ENCODE peak calls at places on chromosomes 12 and 14, in five cellular contexts. K is GM06990, S is fibroblast of lung, L is tibial nerve, A is Peyer's patch. W is an unnamed sample.

GRCh38 chr14:50148799-50149198 is 32.4 kb upstream of the VCPKMT start:
- DNase-seq in K (no peak), S (no peak), L (no peak), A (no peak), W (no peak)

GRCh38 chr14:45091696-45092095 is 7.8 kb downstream of the PRPF39 start:
- DNase-seq in K (no peak), S (peak; percentile 58), L (no peak), A (no peak), W (no peak)

GRCh38 chr14:64746298-64747250 is 42.4 kb downstream of the PLEKHG3 start:
- DNase-seq in K (no peak), S (peak; percentile 37), L (no peak), A (no peak), W (no peak)

GRCh38 chr14:36281309-36281708 is 39.1 kb downstream of the MBIP start:
- DNase-seq in K (no peak), S (no peak), L (no peak), A (no peak), W (no peak)

GRCh38 chr12:96434107-96434506 is 33.9 kb upstream of the CDK17 start:
- DNase-seq in K (peak; percentile 24), S (peak; percentile 99), L (no peak), A (no peak), W (peak; percentile 38)

GRCh38 chr12:124289634-124290600 is 5.0 kb upstream of the RFLNA start:
- DNase-seq in K (no peak), S (peak; percentile 64), L (no peak), A (no peak), W (no peak)

GRCh38 chr14:50344831-50345563 is 32.9 kb downstream of the DMAC2L start:
- DNase-seq in K (no peak), S (no peak), L (no peak), A (no peak), W (no peak)

GRCh38 chr12:29228474-29229157 is 79.5 kb downstream of the FAR2 start:
- DNase-seq in K (no peak), S (no peak), L (no peak), A (no peak), W (no peak)

GRCh38 chr12:115468087-115468510 is 784.1 kb upstream of the TBX3 start:
- DNase-seq in K (no peak), S (peak; percentile 33), L (no peak), A (peak; percentile 88), W (no peak)

GRCh38 chr14:50717826-50718225 is 49.7 kb upstream of the SAV1 start:
- DNase-seq in K (no peak), S (no peak), L (no peak), A (no peak), W (no peak)

GRCh38 chr12:132156145-132156709 is 12.0 kb downstream of the NOC4L start:
- DNase-seq in K (no peak), S (no peak), L (no peak), A (no peak), W (no peak)

GRCh38 chr12:109358154-109358869 is 10.6 kb downstream of the MYO1H start:
- DNase-seq in K (peak; percentile 17), S (no peak), L (no peak), A (no peak), W (no peak)

GRCh38 chr12:97142737-97143450 is 235.8 kb downstream of the NEDD1 start:
- DNase-seq in K (no peak), S (peak; percentile 23), L (no peak), A (no peak), W (no peak)

GRCh38 chr12:132398386-132398991 is 69.1 kb upstream of the GALNT9 start:
- DNase-seq in K (no peak), S (no peak), L (no peak), A (no peak), W (no peak)

GRCh38 chr12:118979763-118980406 is 1.5 kb upstream of the SRRM4 start:
- DNase-seq in K (no peak), S (peak; percentile 17), L (no peak), A (no peak), W (no peak)

GRCh38 chr12:15963271-15963670 is 52.1 kb downstream of the DERA start:
- DNase-seq in K (no peak), S (peak; percentile 78), L (no peak), A (no peak), W (no peak)

GRCh38 chr12:6716874-6717437 is 6.9 kb upstream of the COPS7A start:
- DNase-seq in K (no peak), S (no peak), L (no peak), A (no peak), W (no peak)

GRCh38 chr12:106498056-106498455 is 84.7 kb upstream of the RFX4 start:
- DNase-seq in K (no peak), S (peak; percentile 29), L (no peak), A (no peak), W (no peak)

GRCh38 chr14:74048291-74048690 is 29.1 kb downstream of the BBOF1 start:
- DNase-seq in K (no peak), S (peak; percentile 36), L (no peak), A (no peak), W (no peak)

GRCh38 chr14:104724407-104724980 is 465 bp downstream of the ADSS1 start:
- DNase-seq in K (no peak), S (no peak), L (no peak), A (peak; percentile 68), W (no peak)

GRCh38 chr14:42214981-42215491 is 608.4 kb downstream of the LRFN5 start:
- DNase-seq in K (no peak), S (peak; percentile 83), L (no peak), A (no peak), W (no peak)

GRCh38 chr14:24818054-24818822 is 184.2 kb upstream of the GZMB start:
- DNase-seq in K (no peak), S (peak; percentile 68), L (no peak), A (peak; percentile 60), W (no peak)

GRCh38 chr14:50397461-50398196 is 948 bp upstream of the CDKL1 start:
- DNase-seq in K (peak; percentile 7), S (no peak), L (no peak), A (no peak), W (no peak)

GRCh38 chr14:75191100-75191499 is 14.7 kb upstream of the TMED10 start:
- DNase-seq in K (no peak), S (no peak), L (no peak), A (no peak), W (no peak)

GRCh38 chr12:100651108-100651507 is 77.6 kb downstream of the GAS2L3 start:
- DNase-seq in K (no peak), S (no peak), L (no peak), A (no peak), W (no peak)

GRCh38 chr12:132602578-132603239 is 7.7 kb downstream of the LRCOL1 start:
- DNase-seq in K (no peak), S (no peak), L (no peak), A (no peak), W (no peak)

GRCh38 chr12:57066245-57066644 is 12.3 kb downstream of the NEMP1 start:
- DNase-seq in K (no peak), S (no peak), L (no peak), A (no peak), W (no peak)

GRCh38 chr12:40104461-40105264 is 1.2 kb downstream of the SLC2A13 start:
- DNase-seq in K (no peak), S (peak; percentile 3), L (no peak), A (no peak), W (no peak)

GRCh38 chr12:57837779-57838562 is 8.6 kb downstream of the CTDSP2 start:
- DNase-seq in K (peak; percentile 37), S (peak; percentile 79), L (no peak), A (no peak), W (no peak)

GRCh38 chr12:66438601-66439000 is 136.3 kb downstream of the HELB start:
- DNase-seq in K (no peak), S (peak; percentile 47), L (no peak), A (no peak), W (no peak)

GRCh38 chr12:106114084-106115068 is 24.4 kb downstream of the NUAK1 start:
- DNase-seq in K (no peak), S (no peak), L (no peak), A (no peak), W (no peak)

GRCh38 chr12:42213954-42214426 is 24.1 kb downstream of the YAF2 start:
- DNase-seq in K (no peak), S (peak; percentile 75), L (no peak), A (no peak), W (no peak)

DNA sequence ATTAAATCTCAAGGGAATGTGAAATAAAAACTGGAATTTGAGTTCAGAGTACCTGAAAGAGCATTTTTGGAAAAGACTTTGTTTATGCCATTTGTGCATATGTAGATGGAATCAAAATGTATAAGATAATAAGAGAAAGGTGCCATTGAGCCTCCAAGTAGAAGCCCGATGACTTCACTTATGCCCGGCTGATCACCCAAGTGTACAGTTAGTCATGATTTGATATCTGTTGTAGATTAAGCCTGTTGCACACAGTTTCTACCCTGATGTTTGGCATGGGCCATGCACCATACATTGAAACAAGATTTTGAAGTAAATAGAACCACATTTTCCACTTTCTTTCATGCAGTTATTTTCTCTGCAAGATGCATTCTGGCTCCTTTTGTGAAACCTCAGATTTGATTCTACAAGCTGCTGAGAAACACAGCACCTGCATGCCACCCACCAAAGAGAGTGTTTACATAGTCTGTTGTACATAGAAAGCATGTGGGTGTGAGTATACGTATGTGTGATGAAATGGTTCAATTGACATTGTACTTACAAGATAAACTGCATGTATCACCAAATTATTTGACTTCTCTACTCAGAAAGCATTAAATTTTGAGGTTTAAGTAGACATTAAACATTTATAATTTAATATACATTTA is 772.5 kb downstream of the DIO2 start:
- DNase-seq in K (no peak), S (no peak), L (no peak), A (no peak), W (no peak)
- H3K27me3 ChIP-seq in K (no peaks in the 10 kb centered on the region), S (no peaks in the 10 kb centered on the region), L (no peaks in the 10 kb centered on the region), A (no peaks in the 10 kb centered on the region), W (no peaks in the 10 kb centered on the region)

DNA sequence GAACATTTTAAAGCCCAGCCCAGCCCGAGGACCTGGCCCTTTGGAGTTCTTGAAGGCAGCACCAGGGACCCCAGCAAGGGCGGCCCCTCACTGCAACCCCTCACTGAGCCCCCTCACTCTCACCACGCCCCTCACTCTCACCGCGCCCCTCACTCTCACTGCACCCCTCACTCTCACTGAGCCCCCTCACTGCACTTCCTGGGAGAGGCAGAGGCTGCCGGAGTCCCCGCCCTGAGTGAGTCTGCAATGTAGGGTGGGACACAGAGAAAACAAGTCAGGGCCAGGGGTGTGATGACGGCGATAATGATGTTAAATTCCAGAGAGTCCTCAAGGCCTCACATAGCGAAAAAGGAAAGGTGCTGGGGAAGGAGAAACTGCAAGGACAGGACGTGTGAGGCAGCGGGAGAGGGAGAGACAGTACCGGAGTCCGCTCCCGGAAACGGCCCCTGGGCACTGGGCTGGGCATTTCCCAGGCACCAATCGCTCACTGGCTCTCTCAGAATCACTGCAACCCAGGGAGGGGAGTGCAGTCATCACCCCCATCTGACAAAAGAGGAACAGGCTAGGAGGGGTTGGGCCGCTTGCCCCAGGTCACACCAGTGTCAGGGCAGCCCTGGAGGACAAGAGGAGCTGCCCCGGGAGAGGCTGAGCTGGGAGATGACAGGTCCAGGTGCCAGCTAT is 24.9 kb downstream of the CCDC88C start:
- DNase-seq in K (no peak), S (no peak), L (no peak), A (no peak), W (no peak)
- H3K27me3 ChIP-seq in K (no peaks in the 10 kb centered on the region), S (no peaks in the 10 kb centered on the region), L (no peaks in the 10 kb centered on the region), A (no peaks in the 10 kb centered on the region), W (no peaks in the 10 kb centered on the region)

GRCh38 chr12:14211829-14212455 is 153.5 kb upstream of the ATF7IP start:
- DNase-seq in K (no peak), S (peak; percentile 34), L (no peak), A (no peak), W (no peak)
- H3K27me3 ChIP-seq in K (no peaks in the 10 kb centered on the region), S (no peaks in the 10 kb centered on the region), L (no peaks in the 10 kb centered on the region), A (no peaks in the 10 kb centered on the region), W (no peaks in the 10 kb centered on the region)

GRCh38 chr14:52729585-52729924 is 411 bp upstream of the STYX start:
- DNase-seq in K (no peak), S (no peak), L (no peak), A (no peak), W (no peak)
- H3K27me3 ChIP-seq in K (no peaks in the 10 kb centered on the region), S (no peaks in the 10 kb centered on the region), L (no peaks in the 10 kb centered on the region), A (peaks cover 3% of the 10 kb centered on the region), W (no peaks in the 10 kb centered on the region)